ENCODE peak calls at places on chromosomes 11 and 22, in eight cellular contexts. J is WERI-Rb-1, B is lower leg skin, I is fibroblast of pulmonary artery, W is bronchial epithelial cell, H is right cardiac atrium, T is cardiac fibroblast, S is fibroblast of the aortic adventitia. M is an unnamed sample.

GRCh38 chr22:24118689-24119384 is 62.5 kb upstream of the SUSD2 start:
- DNase-seq in J (no peak), B (no peak), I (no peak), W (no peak), H (peak), T (no peak), S (no peak), M (no peak)

GRCh38 chr11:128981254-128981653 is 38.6 kb upstream of the TP53AIP1 start:
- DNase-seq in J (no peak), B (no peak), I (no peak), W (peak), H (no peak), T (no peak), S (no peak), M (no peak)

GRCh38 chr11:72072348-72072747 is 8.0 kb downstream of the NUMA1 start:
- DNase-seq in J (no peak), B (no peak), I (peak), W (peak), H (no peak), T (peak), S (peak), M (peak)

GRCh38 chr11:129750343-129751292 is 65.0 kb upstream of the TMEM45B start:
- DNase-seq in J (peak), B (peak), I (peak), W (peak), H (peak), T (peak), S (peak), M (no peak)

GRCh38 chr11:128324051-128324481 is 263.3 kb downstream of the ETS1 start:
- DNase-seq in J (peak), B (no peak), I (no peak), W (no peak), H (no peak), T (no peak), S (no peak), M (no peak)

GRCh38 chr11:133810766-133811165 is 34.5 kb downstream of the SPATA19 start:
- DNase-seq in J (peak), B (peak), I (no peak), W (no peak), H (no peak), T (no peak), S (no peak), M (no peak)

GRCh38 chr22:29011200-29011867 is 50.3 kb downstream of the C22orf31 start:
- DNase-seq in J (no peak), B (no peak), I (no peak), W (no peak), H (peak), T (no peak), S (no peak), M (no peak)

GRCh38 chr11:70247042-70247709 is 23.3 kb upstream of the PPFIA1 start:
- DNase-seq in J (no peak), B (no peak), I (no peak), W (no peak), H (no peak), T (no peak), S (no peak), M (no peak)

GRCh38 chr11:35500744-35501143 is 24.7 kb downstream of the PAMR1 start:
- DNase-seq in J (no peak), B (no peak), I (no peak), W (no peak), H (no peak), T (no peak), S (no peak), M (no peak)

GRCh38 chr11:72972541-72973128 is 158.4 kb downstream of the ATG16L2 start:
- DNase-seq in J (no peak), B (no peak), I (peak), W (no peak), H (no peak), T (peak), S (peak), M (no peak)

DNA sequence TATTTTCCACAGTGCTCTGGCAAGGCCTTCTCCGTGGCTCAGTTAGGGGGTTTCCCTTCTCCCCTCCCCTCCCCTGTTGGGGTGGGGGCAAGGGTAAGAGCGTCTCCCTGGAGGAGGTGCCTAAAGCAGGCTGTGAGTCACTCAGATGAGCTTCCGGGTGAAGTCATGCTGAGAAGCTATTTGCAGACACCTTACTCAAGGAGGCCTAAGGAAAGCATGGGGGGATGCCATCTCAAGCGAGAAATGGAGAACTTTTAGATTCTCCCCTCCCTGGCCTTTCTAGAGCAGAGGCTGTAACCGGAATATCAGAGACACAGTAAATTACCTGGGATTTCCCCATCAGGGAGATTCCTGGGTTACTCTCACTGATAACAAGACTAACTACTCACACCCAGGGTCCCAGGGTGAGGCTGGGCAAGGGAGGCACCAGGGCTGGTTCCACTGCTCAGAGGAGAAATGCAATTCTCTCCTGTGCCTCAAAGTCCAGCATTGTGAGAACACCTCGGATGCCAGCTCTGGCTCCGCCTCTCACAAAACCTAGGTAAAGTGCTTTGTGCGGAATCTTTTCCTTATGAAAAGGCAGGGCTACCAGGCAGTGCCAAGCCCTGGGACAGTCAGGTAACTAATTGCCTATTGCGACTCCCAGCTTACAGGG is 123.6 kb downstream of the ABTB2 start:
- DNase-seq in J (no peak), B (no peak), I (peak), W (peak), H (peak), T (peak), S (peak), M (peak)
- H3K4me3 ChIP-seq in J (no peak), B (no peak), I (no peak), W (no peak), H (no peak), T (no peak), S (no peak), M (no peak)

GRCh38 chr11:7016011-7016410 is 4.1 kb downstream of the ZNF214 start:
- DNase-seq in J (no peak), B (no peak), I (no peak), W (peak), H (no peak), T (no peak), S (no peak), M (no peak)

GRCh38 chr11:7021318-7021717 is 1.0 kb downstream of the NLRP14 start:
- DNase-seq in J (no peak), B (no peak), I (no peak), W (no peak), H (no peak), T (no peak), S (no peak), M (no peak)

GRCh38 chr11:7019500-7020182 is 505 bp downstream of the ZNF214 start:
- DNase-seq in J (peak), B (no peak), I (no peak), W (no peak), H (peak), T (peak), S (no peak), M (no peak)

GRCh38 chr11:7020183-7020917 is at the start of the genes NLRP14 and ZNF214:
- DNase-seq in J (peak), B (peak), I (peak), W (peak), H (peak), T (peak), S (peak), M (peak)
- H3K4me3 ChIP-seq in J (peak), B (peak), I (peak), W (peak), H (peak), T (peak), S (peak), M (peak)

DNA sequence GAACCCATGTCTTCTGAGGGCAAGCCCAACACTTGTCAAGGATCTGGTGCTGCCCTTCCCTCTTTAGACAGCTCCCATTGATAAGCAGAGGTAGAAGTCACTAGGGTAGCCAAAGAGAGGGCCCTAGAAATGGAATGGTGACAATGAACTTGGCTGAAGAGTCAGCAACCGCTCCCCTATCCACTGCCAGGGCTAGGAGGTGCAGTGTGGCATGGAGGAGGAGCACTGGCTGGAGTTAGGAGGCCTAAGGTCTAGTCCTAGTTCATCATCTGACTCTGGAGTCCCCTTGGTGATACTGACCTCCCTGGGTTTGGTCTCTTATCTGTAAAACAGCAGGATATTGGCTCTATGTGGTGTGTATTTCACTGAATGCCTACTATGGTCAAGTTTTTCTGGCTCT is 10.3 kb downstream of the TIMP3 start:
- DNase-seq in J (no peak), B (no peak), I (no peak), W (no peak), H (no peak), T (no peak), S (no peak), M (no peak)
- H3K4me3 ChIP-seq in J (no peak), B (no peak), I (no peak), W (no peak), H (peak), T (no peak), S (no peak), M (no peak)

GRCh38 chr11:108558222-108558621 is 35.3 kb downstream of the EXPH5 start:
- DNase-seq in J (no peak), B (peak), I (no peak), W (no peak), H (no peak), T (no peak), S (no peak), M (no peak)

GRCh38 chr11:108559904-108560303 is 33.7 kb downstream of the EXPH5 start:
- DNase-seq in J (no peak), B (no peak), I (peak), W (no peak), H (no peak), T (peak), S (peak), M (no peak)

GRCh38 chr11:108561535-108561991 is 32.0 kb downstream of the EXPH5 start:
- DNase-seq in J (no peak), B (no peak), I (peak), W (no peak), H (no peak), T (peak), S (peak), M (no peak)

GRCh38 chr11:108556019-108556418 is 37.5 kb downstream of the EXPH5 start:
- DNase-seq in J (no peak), B (no peak), I (no peak), W (no peak), H (no peak), T (no peak), S (no peak), M (no peak)

DNA sequence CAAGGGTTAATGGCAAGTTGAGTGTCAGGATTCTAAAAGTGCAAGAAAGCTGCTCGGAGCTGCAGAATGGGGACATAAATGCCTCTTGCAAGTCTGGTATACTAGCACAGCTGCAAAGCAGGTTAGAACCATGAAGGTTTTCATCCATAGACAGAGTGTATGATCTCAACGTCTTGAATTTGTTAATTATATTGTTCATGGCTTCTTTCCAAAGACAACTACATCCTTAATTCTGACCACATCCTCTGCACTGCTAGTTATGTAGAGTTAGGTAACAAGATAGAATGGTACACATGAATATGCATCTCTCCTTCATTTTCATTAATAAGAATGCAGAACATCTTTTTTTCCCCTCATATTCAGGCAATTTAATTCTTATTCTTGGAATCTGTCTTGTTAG is 34.2 kb downstream of the EXPH5 start:
- DNase-seq in J (no peak), B (peak), I (peak), W (peak), H (no peak), T (peak), S (peak), M (no peak)
- H3K4me3 ChIP-seq in J (no peak), B (no peak), I (no peak), W (no peak), H (no peak), T (no peak), S (no peak), M (no peak)

GRCh38 chr11:65615229-65615949 is at the start of gene PCNX3:
- DNase-seq in J (peak), B (peak), I (peak), W (peak), H (peak), T (peak), S (peak), M (peak)
- H3K4me3 ChIP-seq in J (peak), B (peak), I (peak), W (peak), H (peak), T (peak), S (peak), M (peak)

GRCh38 chr11:104926771-104927470 is 28.7 kb upstream of the CASP12 start:
- DNase-seq in J (peak), B (no peak), I (no peak), W (no peak), H (no peak), T (no peak), S (no peak), M (no peak)

GRCh38 chr11:104928831-104929230 is 30.6 kb upstream of the CASP12 start:
- DNase-seq in J (no peak), B (no peak), I (no peak), W (no peak), H (no peak), T (no peak), S (no peak), M (no peak)

GRCh38 chr11:104925850-104926249 is 27.6 kb upstream of the CASP12 start:
- DNase-seq in J (no peak), B (no peak), I (no peak), W (no peak), H (no peak), T (no peak), S (no peak), M (no peak)
- H3K4me3 ChIP-seq in J (no peak), B (no peak), I (no peak), W (no peak), H (no peak), T (no peak), S (no peak), M (no peak)

GRCh38 chr11:74697722-74698121 is 33.5 kb downstream of the CHRDL2 start:
- DNase-seq in J (no peak), B (no peak), I (no peak), W (no peak), H (peak), T (no peak), S (no peak), M (no peak)

GRCh38 chr11:74694536-74694935 is 36.7 kb downstream of the CHRDL2 start:
- DNase-seq in J (no peak), B (no peak), I (no peak), W (peak), H (peak), T (no peak), S (no peak), M (no peak)

GRCh38 chr11:74696488-74696887 is 34.7 kb downstream of the CHRDL2 start:
- DNase-seq in J (no peak), B (no peak), I (no peak), W (no peak), H (peak), T (peak), S (no peak), M (no peak)

GRCh38 chr11:74695705-74696280 is 35.4 kb downstream of the CHRDL2 start:
- DNase-seq in J (peak), B (no peak), I (no peak), W (no peak), H (peak), T (no peak), S (peak), M (no peak)

DNA sequence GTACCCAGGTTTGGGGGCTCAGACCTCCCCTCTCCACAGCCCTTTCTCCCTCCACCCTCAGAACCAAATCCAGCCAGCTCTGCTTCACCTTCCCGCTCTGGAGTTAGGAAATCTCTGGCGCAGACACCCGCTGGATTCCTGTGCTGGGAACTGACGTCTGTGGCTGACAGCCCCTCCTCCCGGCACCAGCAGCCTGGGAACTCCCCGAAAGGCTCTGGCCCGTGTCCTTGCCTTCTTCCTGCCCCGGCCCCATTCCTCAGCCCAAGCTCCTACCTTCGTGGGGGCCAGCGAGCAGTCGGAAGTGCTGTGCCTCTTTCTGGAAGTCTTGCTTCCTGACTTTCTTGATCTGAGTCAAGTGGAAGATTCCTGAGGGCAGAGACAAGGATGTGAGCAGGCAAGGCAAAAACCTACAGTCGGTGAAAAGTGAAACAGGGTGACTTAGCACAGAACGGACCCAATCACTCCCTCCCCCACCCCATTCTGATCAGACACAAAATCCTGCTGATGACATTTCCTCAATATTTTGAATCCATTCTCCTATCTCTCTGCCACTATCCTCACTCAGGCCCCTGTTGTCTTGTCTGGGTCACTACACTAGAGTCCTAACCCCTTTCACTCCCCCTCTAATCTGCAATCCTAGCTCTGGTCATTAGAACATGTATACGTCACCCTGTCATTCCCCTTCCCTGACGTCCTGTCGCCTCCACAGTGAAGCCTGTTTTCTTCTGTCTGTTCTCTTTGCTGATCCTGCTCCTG is 34.1 kb downstream of the CHRDL2 start:
- DNase-seq in J (no peak), B (peak), I (peak), W (peak), H (peak), T (peak), S (peak), M (peak)
- H3K4me3 ChIP-seq in J (no peak), B (no peak), I (no peak), W (no peak), H (peak), T (no peak), S (no peak), M (no peak)

GRCh38 chr11:31827458-31828206 is 16.5 kb upstream of the PAX6 start:
- DNase-seq in J (no peak), B (no peak), I (no peak), W (no peak), H (no peak), T (no peak), S (no peak), M (no peak)
- H3K4me3 ChIP-seq in J (no peak), B (no peak), I (no peak), W (no peak), H (no peak), T (no peak), S (no peak), M (no peak)

GRCh38 chr11:82899957-82900276 is 313 bp downstream of the PRCP start:
- DNase-seq in J (no peak), B (no peak), I (no peak), W (no peak), H (no peak), T (no peak), S (no peak), M (no peak)

GRCh38 chr11:82899191-82899820 is 924 bp downstream of the PRCP start:
- DNase-seq in J (no peak), B (no peak), I (no peak), W (no peak), H (no peak), T (no peak), S (no peak), M (no peak)

GRCh38 chr11:82896183-82896582 is 4.0 kb downstream of the PRCP start:
- DNase-seq in J (no peak), B (no peak), I (no peak), W (no peak), H (no peak), T (no peak), S (no peak), M (no peak)

GRCh38 chr11:82900277-82901164 is at the start of gene PRCP:
- DNase-seq in J (peak), B (peak), I (peak), W (peak), H (peak), T (peak), S (peak), M (peak)

DNA sequence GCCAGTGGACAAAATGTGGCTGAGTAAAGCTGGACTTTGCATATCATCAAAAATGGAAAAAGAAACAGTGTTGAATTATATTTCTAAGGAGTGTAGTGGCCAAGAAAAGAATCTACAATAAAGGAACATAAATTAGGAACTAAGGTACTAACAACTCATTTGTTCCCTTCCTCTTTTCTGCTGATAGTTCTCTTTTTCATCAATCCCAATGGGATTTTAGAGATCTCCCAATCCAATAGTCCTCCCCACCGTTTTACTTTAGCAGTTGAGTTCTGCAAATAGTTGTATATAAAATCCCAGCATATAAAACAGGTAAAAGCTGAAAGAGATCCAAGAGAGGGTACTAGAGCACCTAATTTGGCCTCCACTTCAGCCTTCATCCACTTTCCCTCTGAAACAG is 2.0 kb downstream of the PRCP start:
- DNase-seq in J (no peak), B (no peak), I (no peak), W (no peak), H (no peak), T (no peak), S (no peak), M (no peak)
- H3K4me3 ChIP-seq in J (no peak), B (no peak), I (no peak), W (no peak), H (peak), T (no peak), S (no peak), M (no peak)

M was measured in kidney epithelial cell.